ENCODE peak calls at places on chromosomes 5 and 9, in six cellular contexts. O is lower leg skin, F is brain microvascular endothelial cell, J is H1, L is body of pancreas, P is IMR-90. W is an unnamed sample.

GRCh38 chr5:7802855-7803254 is 48.1 kb downstream of the CFAP90 start:
- DNase-seq in J (no peak), L (no peak), O (peak; percentile 50), F (no peak), P (no peak), W (peak; percentile 16)

GRCh38 chr9:70602364-70603019 is 188.0 kb upstream of the KLF9 start:
- DNase-seq in J (peak; percentile 58), L (peak; percentile 61), O (peak; percentile 69), F (peak; percentile 85), P (peak; percentile 91), W (peak; percentile 95)

GRCh38 chr5:175521313-175521833 is 43.0 kb downstream of the SFXN1 start:
- DNase-seq in O (no peak), P (no peak), J (no peak), L (no peak), F (no peak), W (no peak)

GRCh38 chr9:19408316-19408692 is 505 bp upstream of the ACER2 start:
- DNase-seq in P (no peak), J (no peak), L (no peak), F (no peak), O (peak; percentile 34), W (no peak)

GRCh38 chr5:135429326-135429725 is 17.8 kb downstream of the DCANP1 start:
- DNase-seq in L (no peak), J (peak; percentile 14), O (no peak), P (no peak), F (no peak), W (peak; percentile 94)

GRCh38 chr5:137488516-137488915 is 10.6 kb downstream of the SPOCK1 start:
- DNase-seq in L (no peak), O (no peak), J (no peak), F (no peak), P (no peak), W (no peak)

GRCh38 chr9:36276840-36277239 is 18.6 kb upstream of the GNE start:
- DNase-seq in J (no peak), O (no peak), P (peak; percentile 90), F (peak; percentile 76), L (no peak), W (peak; percentile 84)

GRCh38 chr9:6098431-6098830 is 83.0 kb upstream of the RANBP6 start:
- DNase-seq in L (no peak), P (peak; percentile 56), F (no peak), O (no peak), J (no peak), W (peak; percentile 64)

GRCh38 chr9:78280982-78281668 is 15.8 kb upstream of the PSAT1 start:
- DNase-seq in O (no peak), L (peak; percentile 89), F (peak; percentile 55), P (peak; percentile 75), J (no peak), W (peak; percentile 74)

GRCh38 chr5:172642046-172642409 is 965 bp downstream of the NEURL1B start:
- DNase-seq in P (peak; percentile 21), O (no peak), L (no peak), F (no peak), J (no peak), W (no peak)
- H3K4me3 ChIP-seq in P (peak overlapping the region; percentile 85), O (peak overlapping the region; percentile 52), L (no peak overlapping the region), F (no peak overlapping the region), J (peak overlapping the region; percentile 87), W (peak overlapping the region; percentile 55)

GRCh38 chr5:95549030-95549429 is 5.7 kb downstream of the SKIC3 start:
- DNase-seq in L (no peak), F (no peak), P (no peak), J (no peak), O (no peak), W (no peak)

GRCh38 chr5:95554331-95554646 is 488 bp downstream of the SKIC3 start:
- DNase-seq in L (no peak), J (no peak), F (no peak), O (no peak), P (no peak), W (no peak)

GRCh38 chr5:95555553-95555952 is 652 bp downstream of the ARSK start:
- DNase-seq in P (peak; percentile 6), O (no peak), J (no peak), L (no peak), F (no peak), W (peak; percentile 33)

DNA sequence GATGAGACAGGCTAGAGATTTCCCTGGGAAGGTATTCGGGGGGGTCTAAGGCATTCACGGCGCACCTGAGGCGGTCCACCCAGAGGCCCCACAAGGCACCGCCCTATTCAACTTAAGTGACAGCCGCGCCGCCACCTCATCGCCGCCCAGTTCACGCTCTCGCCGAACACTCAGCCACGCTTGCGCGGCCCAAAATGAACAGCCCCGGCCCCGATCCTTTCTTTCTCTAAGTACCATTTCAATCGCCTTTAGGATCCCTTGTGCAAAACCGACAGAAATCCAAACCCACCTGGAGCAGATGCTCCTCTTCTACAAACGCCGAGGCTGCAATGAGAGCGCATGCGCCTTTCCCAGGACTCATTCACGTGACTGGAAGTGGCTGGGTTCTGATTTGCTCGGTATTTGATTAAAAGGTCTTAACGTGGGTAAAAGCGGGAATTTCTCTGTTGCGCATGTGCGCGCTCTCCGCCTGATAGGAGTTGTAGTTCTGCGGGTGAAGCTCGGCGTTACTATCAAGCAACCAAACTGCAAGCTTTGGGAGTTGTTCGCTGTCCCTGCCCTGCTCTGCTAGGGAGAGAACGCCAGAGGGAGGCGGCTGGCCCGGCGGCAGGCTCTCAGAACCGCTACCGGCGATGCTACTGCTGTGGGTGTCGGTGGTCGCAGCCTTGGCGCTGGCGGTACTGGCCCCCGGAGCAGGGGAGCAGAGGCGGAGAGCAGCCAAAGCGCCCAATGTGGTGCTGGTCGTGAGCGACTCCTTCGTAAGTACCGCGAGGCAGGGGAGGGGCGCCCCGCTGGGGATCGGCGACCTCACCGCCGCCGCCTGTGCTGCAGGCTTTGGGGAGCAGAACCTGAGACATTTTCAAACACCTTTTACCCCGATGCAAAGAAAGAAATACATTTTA is at the start of the genes ARSK and SKIC3:
- DNase-seq in P (peak; percentile 99), F (peak; percentile 99), O (peak; percentile 97), L (peak; percentile 94), J (peak; percentile 88), W (peak; percentile 100)
- TF ChIP-seq CTCF in P (peak; percentile 40), F (peak; percentile 69), O (no peak), L (peak; percentile 56), J (peak; percentile 23), W (peak; percentile 58)

GRCh38 chr5:141547921-141548320 is 59.0 kb downstream of the PCDHGC5 start:
- DNase-seq in P (no peak), F (no peak), L (no peak), J (no peak), O (no peak), W (no peak)
- H3K4me3 ChIP-seq in P (no peak overlapping the region), F (no peak overlapping the region), L (no peak overlapping the region), J (no peak overlapping the region), O (no peak overlapping the region), W (no peak overlapping the region)

GRCh38 chr9:38205279-38205678 is 136.3 kb upstream of the SHB start:
- DNase-seq in F (no peak), O (no peak), J (peak; percentile 31), L (no peak), P (no peak), W (no peak)
- TF ChIP-seq CTCF in F (no peak), O (no peak), J (no peak), L (no peak), P (no peak), W (no peak)

DNA sequence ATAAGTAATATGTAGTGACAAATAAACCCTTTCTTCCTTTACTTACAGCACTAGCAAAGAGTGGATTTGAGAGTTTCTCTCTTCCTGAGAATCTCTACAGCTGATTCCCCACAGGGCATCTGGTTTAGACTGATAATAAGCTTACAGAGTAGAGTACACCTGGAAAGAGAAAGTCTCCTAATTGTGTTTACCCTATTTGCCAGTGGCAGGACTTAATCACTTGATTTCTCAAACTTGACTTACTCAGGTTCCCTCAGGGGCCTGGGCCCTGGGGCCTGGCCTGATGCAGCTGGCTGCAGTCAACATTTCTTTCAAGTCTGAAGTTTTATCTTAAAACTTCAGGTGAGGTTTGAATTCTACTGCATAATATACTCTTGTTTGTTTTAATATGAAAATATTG is 38.0 kb upstream of the UBTD2 start:
- DNase-seq in F (no peak), L (no peak), O (no peak), P (no peak), J (no peak), W (no peak)
- H3K4me3 ChIP-seq in F (no peak overlapping the region), L (no peak overlapping the region), O (no peak overlapping the region), P (no peak overlapping the region), J (no peak overlapping the region), W (no peak overlapping the region)